ENCODE peak calls at places on chromosomes 13 and 19, in four cellular contexts. K is lower leg skin, T is skeletal muscle cell, N is aorta. G is an unnamed sample.

GRCh38 chr13:37806666-37807065 is 62.9 kb downstream of the TRPC4 start:
- DNase-seq in K (no peak), T (no peak), N (no peak), G (no peak)

GRCh38 chr13:20326276-20326675 is 94.2 kb upstream of the GJB6 start:
- DNase-seq in N (no peak), T (no peak), K (no peak), G (no peak)

GRCh38 chr13:112873851-112874750 is 94.9 kb upstream of the MCF2L start:
- DNase-seq in T (peak), K (peak), N (peak), G (no peak)

GRCh38 chr13:95154441-95154886 is 146.8 kb downstream of the ABCC4 start:
- DNase-seq in K (no peak), T (no peak), N (no peak), G (no peak)

GRCh38 chr13:53408847-53409568 is 380.4 kb downstream of the OLFM4 start:
- DNase-seq in K (no peak), T (no peak), N (no peak), G (no peak)

GRCh38 chr19:35248310-35249145 is at the start of gene LSR:
- DNase-seq in K (peak), N (peak), T (no peak), G (no peak)

GRCh38 chr13:101512650-101513049 is 60.2 kb downstream of the ITGBL1 start:
- DNase-seq in N (no peak), T (peak), K (no peak), G (no peak)

GRCh38 chr19:13207237-13208130 is 57.3 kb downstream of the IER2 start:
- DNase-seq in K (no peak), N (no peak), T (no peak), G (no peak)

DNA sequence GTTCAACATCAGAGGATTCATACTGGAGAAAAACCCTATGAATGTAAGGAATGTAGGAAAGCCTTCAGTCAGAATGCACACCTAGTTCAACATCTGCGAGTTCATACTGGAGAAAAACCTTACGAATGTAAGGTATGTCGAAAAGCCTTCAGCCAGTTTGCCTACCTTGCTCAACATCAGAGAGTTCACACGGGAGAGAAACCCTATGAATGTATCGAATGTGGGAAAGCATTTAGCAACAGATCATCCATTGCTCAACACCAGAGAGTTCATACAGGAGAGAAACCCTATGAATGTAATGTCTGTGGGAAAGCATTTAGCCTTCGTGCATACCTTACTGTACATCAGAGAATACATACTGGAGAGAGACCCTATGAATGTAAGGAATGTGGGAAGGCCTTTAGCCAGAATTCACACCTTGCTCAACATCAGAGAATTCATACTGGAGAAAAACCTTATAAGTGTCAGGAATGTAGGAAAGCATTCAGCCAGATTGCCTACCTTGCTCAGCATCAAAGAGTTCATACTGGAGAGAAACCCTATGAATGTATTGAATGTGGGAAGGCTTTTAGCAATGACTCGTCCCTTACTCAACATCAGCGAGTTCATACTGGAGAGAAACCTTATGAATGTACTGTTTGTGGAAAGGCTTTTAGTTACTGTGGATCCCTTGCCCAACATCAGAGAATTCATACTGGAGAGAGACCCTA is 15.4 kb downstream of the ZNF570 start:
- DNase-seq in T (no peak), N (no peak), K (no peak), G (no peak)
- H3K4me3 ChIP-seq in T (no peak), N (no peak), K (no peak), G (no peak)

DNA sequence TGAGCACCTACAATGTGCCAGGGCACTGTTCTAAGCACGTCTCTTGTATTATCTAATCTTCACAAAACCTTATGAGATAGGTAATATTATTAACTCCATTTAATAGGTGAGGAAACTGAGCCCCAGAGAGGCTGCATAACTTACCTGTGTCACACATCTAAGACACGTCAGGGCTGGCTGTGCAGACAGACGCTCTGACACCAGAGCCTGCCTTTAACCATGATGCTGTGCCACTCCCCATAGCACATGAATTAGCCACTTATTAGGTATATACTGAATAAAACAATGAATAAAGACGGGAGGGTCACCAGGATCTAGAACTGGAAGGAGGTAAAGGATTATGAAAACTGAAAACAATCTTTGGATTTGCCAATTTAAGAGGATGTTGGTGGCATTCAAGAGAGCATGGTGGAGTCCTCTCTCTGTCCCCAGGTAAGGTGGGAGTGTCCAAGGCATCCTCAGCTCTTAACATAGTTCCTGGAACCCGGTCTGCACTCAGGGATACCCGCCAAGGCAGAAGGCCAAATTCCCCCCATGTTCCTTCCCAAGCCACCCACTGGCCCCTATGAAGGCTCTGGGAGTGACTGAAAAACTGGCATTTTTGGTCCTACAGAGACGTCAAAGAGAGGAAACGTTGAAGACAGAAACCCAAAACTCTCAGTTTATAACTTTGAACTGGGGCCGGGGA is 479.7 kb downstream of the FOXO1 start:
- DNase-seq in T (no peak), N (no peak), K (no peak), G (no peak)
- H3K4me3 ChIP-seq in T (no peak), N (no peak), K (no peak), G (no peak)

DNA sequence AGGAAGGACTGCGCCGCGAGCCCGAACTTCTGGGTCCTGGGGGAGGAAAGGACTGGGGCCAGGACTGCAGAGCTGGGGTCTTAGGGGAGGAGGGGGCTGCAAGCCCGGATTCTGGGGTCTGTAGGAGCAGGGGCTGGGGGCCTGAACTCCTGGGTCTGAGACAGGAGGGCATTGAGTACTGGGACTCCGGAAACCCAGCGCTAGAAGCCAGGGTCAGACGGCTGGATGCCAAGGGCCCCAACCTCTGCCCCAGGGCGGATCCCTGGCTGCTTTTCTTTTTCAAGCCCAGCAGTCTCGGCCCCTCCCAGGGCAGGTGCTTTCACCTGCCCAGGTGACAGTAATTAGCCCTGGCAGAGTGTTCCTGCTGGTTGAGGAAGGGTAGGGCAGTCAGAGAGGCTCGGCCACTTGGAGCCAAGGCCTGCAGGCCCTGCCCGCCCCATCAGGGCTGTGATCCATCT is 2.3 kb downstream of the MYH14 start:
- DNase-seq in T (no peak), N (no peak), K (no peak), G (no peak)
- H3K4me3 ChIP-seq in T (no peak), N (no peak), K (peak), G (no peak)

DNA sequence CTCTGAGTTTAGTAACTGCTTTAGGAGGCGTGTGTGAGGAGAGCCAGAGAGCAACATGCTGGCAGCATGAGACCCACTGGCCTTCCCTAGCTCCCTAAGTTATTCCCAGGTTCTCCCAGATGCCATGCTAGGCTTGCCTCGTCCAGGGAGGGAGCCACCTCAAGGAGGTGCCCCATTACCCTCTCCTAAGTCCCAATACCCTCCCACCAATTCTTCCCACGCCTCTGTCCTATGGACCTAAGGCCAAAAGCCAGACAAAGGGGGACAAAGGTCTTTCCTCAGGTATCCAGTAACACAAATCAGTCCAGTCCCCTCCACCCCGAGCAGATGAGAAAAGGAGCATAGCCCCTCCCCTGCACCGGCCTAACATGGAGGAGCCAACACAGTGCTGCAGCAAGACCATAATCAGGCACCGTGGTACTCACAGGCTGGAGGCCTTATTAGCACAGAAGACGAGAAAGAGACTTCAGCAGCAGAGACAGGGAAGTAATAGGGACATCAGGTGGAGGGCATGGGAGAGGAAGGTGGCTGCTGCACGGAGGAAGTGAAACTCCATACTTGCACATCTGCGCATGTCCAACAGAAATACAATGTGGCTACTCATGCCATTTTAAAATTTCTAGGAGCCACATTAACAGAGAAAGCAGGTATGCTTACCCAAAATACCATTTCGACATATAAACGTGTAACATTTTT is 46.3 kb downstream of the BRD4 start:
- DNase-seq in N (peak), K (no peak), T (no peak), G (no peak)
- H3K4me3 ChIP-seq in N (no peak), K (no peak), T (no peak), G (no peak)

GRCh38 chr19:10339380-10339960 is at the start of gene ICAM3:
- DNase-seq in N (peak), K (no peak), T (no peak), G (no peak)
- H3K4me3 ChIP-seq in N (no peak), K (no peak), T (no peak), G (no peak)

GRCh38 chr19:50555447-50556235 is 12.6 kb downstream of the LRRC4B start:
- DNase-seq in K (no peak), T (no peak), N (no peak), G (no peak)
- H3K4me3 ChIP-seq in K (no peak), T (peak), N (no peak), G (peak)

DNA sequence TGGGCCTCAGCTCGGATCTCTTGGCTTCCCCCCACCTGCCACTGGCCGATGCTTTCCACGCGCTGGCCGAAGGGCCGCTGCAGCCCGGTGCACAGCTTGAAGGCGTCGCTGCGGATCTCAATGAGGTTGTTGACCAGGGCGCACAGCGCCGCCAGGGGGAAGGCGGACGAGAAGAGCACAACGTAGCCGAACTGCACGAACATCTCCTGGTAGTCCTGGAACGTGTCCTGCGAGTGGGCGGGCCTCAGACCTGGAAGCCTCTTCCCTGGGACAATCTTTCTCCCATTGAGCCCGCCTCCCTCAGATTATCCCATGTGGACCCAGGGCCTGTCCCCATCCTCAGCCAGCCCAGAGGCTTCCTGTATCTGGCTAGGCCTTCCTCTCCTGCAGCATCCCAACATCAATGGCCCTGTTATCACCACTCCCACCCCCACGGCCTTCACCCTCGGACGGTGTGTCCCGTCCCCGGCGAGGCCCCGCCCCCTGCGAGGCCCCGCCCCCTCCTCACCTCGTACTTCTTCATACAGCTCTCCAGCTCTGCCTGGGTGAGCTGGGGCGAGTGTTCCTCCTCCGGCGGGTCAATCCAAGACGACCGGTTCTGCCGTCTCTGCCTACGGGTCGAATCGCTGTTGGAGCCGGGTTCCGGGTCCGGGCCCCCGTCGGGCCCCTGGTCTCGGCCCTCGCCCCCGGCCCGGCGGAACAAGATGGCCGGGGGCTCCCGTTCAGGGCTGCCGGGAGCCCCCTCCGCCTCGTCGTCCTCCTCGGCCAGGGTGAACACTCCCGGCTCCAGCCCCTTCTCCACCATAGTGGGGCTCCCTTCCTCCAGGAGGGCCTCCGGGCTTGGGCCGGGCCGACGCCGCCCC is 6.8 kb downstream of the ANO8 start:
- DNase-seq in T (no peak), N (no peak), K (no peak), G (no peak)
- H3K4me3 ChIP-seq in T (peak), N (no peak), K (peak), G (no peak)

GRCh38 chr19:406999-407491 is 1.9 kb downstream of the C2CD4C start:
- DNase-seq in T (no peak), N (peak), K (no peak), G (no peak)

GRCh38 chr19:409006-409514 is at the start of gene C2CD4C:
- DNase-seq in N (peak), T (no peak), K (peak), G (no peak)

GRCh38 chr19:406121-406711 is 2.7 kb downstream of the C2CD4C start:
- DNase-seq in T (no peak), N (peak), K (no peak), G (no peak)

GRCh38 chr19:408441-409005 is 424 bp downstream of the C2CD4C start:
- DNase-seq in K (peak), N (peak), T (no peak), G (no peak)

GRCh38 chr19:407501-408440 is 1.2 kb downstream of the C2CD4C start:
- DNase-seq in T (no peak), K (peak), N (peak), G (no peak)
- H3K4me3 ChIP-seq in T (no peak), K (no peak), N (no peak), G (no peak)

GRCh38 chr13:73074101-73074500 is 15.3 kb downstream of the KLF5 start:
- DNase-seq in K (no peak), T (no peak), N (no peak), G (no peak)

GRCh38 chr13:73073050-73073449 is 14.2 kb downstream of the KLF5 start:
- DNase-seq in T (no peak), N (no peak), K (no peak), G (no peak)

GRCh38 chr13:73077867-73078266 is 19.1 kb downstream of the KLF5 start:
- DNase-seq in T (no peak), N (no peak), K (no peak), G (no peak)

GRCh38 chr13:73076013-73076412 is 17.2 kb downstream of the KLF5 start:
- DNase-seq in N (no peak), T (no peak), K (no peak), G (no peak)

DNA sequence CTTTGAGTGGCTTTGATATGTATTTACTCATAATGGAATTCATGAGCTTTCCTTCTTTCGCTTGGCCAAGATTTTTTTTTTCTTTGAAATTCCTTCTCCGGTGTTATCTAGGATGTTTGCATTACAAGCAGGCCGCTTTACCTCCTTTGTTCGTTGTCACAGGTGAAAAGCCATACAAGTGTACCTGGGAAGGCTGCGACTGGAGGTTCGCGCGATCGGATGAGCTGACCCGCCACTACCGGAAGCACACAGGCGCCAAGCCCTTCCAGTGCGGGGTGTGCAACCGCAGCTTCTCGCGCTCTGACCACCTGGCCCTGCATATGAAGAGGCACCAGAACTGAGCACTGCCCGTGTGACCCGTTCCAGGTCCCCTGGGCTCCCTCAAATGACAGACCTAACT is 16.7 kb downstream of the KLF5 start:
- DNase-seq in K (no peak), N (no peak), T (no peak), G (no peak)
- H3K4me3 ChIP-seq in K (no peak), N (no peak), T (no peak), G (no peak)